ENCODE peak calls at places on chromosomes 16 and 17, in six cellular contexts. One of them, this sample, is unnamed. For H3K4me1, the result is how much of the 10 kb centered on the place peaks cover.

GRCh38 chr17:8122923-8123694 is 797 bp downstream of the HES7 start:
- DNase-seq in mesendoderm: peak
- DNase-seq in lower lobe of right lung: no peak
- DNase-seq in tibial nerve: peak
- DNase-seq in kidney: peak
- DNase-seq in BE2C: no peak
- DNase-seq in this sample: peak

GRCh38 chr17:64377769-64378282 is 12.8 kb downstream of the PECAM1 start:
- DNase-seq in lower lobe of right lung: no peak
- DNase-seq in kidney: no peak
- DNase-seq in BE2C: no peak
- DNase-seq in tibial nerve: no peak
- DNase-seq in mesendoderm: no peak
- DNase-seq in this sample: no peak

GRCh38 chr17:45828171-45829133 is 16.2 kb upstream of the SPPL2C start:
- DNase-seq in mesendoderm: no peak
- DNase-seq in lower lobe of right lung: no peak
- DNase-seq in tibial nerve: no peak
- DNase-seq in kidney: no peak
- DNase-seq in BE2C: no peak
- DNase-seq in this sample: no peak

GRCh38 chr16:19840524-19841110 is 44.0 kb downstream of the GPRC5B start:
- DNase-seq in lower lobe of right lung: no peak
- DNase-seq in mesendoderm: no peak
- DNase-seq in kidney: no peak
- DNase-seq in tibial nerve: no peak
- DNase-seq in BE2C: no peak
- DNase-seq in this sample: no peak

GRCh38 chr16:88430524-88431446 is 22.3 kb upstream of the ZFPM1 start:
- DNase-seq in tibial nerve: no peak
- DNase-seq in mesendoderm: no peak
- DNase-seq in kidney: no peak
- DNase-seq in lower lobe of right lung: no peak
- DNase-seq in BE2C: no peak
- DNase-seq in this sample: peak

GRCh38 chr17:40177275-40177874 is at the start of gene RAPGEFL1:
- DNase-seq in tibial nerve: peak
- DNase-seq in lower lobe of right lung: peak
- DNase-seq in mesendoderm: peak
- DNase-seq in kidney: peak
- DNase-seq in BE2C: peak
- DNase-seq in this sample: peak

GRCh38 chr16:83356266-83356665 is 451.5 kb upstream of the HSBP1 start:
- DNase-seq in tibial nerve: peak
- DNase-seq in kidney: no peak
- DNase-seq in mesendoderm: peak
- DNase-seq in BE2C: no peak
- DNase-seq in lower lobe of right lung: no peak
- DNase-seq in this sample: peak

GRCh38 chr16:28845173-28846079 is 722 bp downstream of the TUFM start:
- DNase-seq in BE2C: no peak
- DNase-seq in mesendoderm: peak
- DNase-seq in kidney: peak
- DNase-seq in lower lobe of right lung: no peak
- DNase-seq in tibial nerve: no peak
- DNase-seq in this sample: peak

GRCh38 chr16:15961060-15961511 is 11.7 kb downstream of the ABCC1 start:
- DNase-seq in kidney: no peak
- DNase-seq in BE2C: no peak
- DNase-seq in tibial nerve: no peak
- DNase-seq in mesendoderm: no peak
- DNase-seq in lower lobe of right lung: no peak
- DNase-seq in this sample: no peak

GRCh38 chr17:73521376-73521775 is 122.9 kb downstream of the SDK2 start:
- DNase-seq in kidney: peak
- DNase-seq in lower lobe of right lung: no peak
- DNase-seq in mesendoderm: no peak
- DNase-seq in BE2C: no peak
- DNase-seq in tibial nerve: no peak
- DNase-seq in this sample: no peak

GRCh38 chr16:85363427-85363826 is 249.7 kb upstream of the GSE1 start:
- DNase-seq in kidney: no peak
- DNase-seq in BE2C: no peak
- DNase-seq in tibial nerve: no peak
- DNase-seq in mesendoderm: no peak
- DNase-seq in lower lobe of right lung: no peak
- DNase-seq in this sample: no peak
- H3K4me1 ChIP-seq in kidney: under half
- H3K4me1 ChIP-seq in BE2C: half or more
- H3K4me1 ChIP-seq in tibial nerve: under half
- H3K4me1 ChIP-seq in mesendoderm: under half
- H3K4me1 ChIP-seq in lower lobe of right lung: under half
- H3K4me1 ChIP-seq in this sample: under half

GRCh38 chr17:59356543-59357218 is 25.2 kb downstream of the YPEL2 start:
- DNase-seq in BE2C: no peak
- DNase-seq in kidney: no peak
- DNase-seq in tibial nerve: no peak
- DNase-seq in mesendoderm: no peak
- DNase-seq in lower lobe of right lung: no peak
- DNase-seq in this sample: no peak

GRCh38 chr17:59355695-59356323 is 24.4 kb downstream of the YPEL2 start:
- DNase-seq in kidney: no peak
- DNase-seq in BE2C: no peak
- DNase-seq in mesendoderm: no peak
- DNase-seq in lower lobe of right lung: no peak
- DNase-seq in tibial nerve: peak
- DNase-seq in this sample: no peak

GRCh38 chr17:59353106-59353854 is 21.8 kb downstream of the YPEL2 start:
- DNase-seq in lower lobe of right lung: no peak
- DNase-seq in mesendoderm: no peak
- DNase-seq in tibial nerve: no peak
- DNase-seq in kidney: no peak
- DNase-seq in BE2C: no peak
- DNase-seq in this sample: no peak

GRCh38 chr17:59355030-59355694 is 23.7 kb downstream of the YPEL2 start:
- DNase-seq in BE2C: no peak
- DNase-seq in tibial nerve: no peak
- DNase-seq in lower lobe of right lung: no peak
- DNase-seq in mesendoderm: no peak
- DNase-seq in kidney: no peak
- DNase-seq in this sample: no peak

DNA sequence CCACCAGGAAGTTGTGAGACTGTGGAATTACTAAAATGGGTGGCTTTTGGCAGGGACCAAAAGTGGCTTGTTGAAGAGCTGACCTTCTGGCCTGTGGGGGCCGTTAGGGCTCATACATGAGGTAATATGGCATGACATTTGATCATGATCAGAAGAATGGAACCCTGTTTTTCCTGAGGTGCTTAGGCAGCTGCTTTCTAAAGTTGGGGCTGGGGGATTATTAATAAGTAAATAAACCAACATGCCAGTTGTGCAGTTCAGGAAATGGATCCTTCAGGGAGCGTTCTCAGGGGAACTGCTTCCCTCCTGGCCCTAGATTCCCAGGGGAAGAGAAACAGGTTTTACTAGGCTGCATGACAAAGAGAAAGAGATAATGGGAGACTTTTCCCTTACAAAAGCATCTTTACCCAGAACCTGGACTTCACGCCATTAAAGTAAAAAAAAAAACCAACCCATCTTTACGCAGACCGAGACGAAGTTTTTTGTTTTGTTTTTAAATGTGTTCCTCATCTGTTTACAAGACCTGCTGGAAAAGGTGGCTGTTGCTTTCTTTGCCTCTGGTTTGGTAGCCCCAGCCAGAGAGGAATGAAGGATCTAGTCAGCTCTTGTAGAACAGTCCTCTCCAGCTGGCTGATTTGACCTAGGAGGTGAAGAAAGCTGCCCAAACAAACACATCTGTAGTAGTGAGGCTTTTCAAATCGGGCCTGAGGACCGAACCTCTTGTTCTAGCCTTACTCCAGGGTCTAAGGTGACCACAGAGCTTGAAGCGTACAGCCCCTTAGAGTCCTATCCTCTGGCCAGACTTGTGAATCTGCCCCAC is 22.7 kb downstream of the YPEL2 start:
- DNase-seq in tibial nerve: no peak
- DNase-seq in lower lobe of right lung: no peak
- DNase-seq in BE2C: no peak
- DNase-seq in kidney: no peak
- DNase-seq in mesendoderm: no peak
- DNase-seq in this sample: no peak
- H3K4me1 ChIP-seq in tibial nerve: under half
- H3K4me1 ChIP-seq in lower lobe of right lung: under half
- H3K4me1 ChIP-seq in BE2C: under half
- H3K4me1 ChIP-seq in kidney: under half
- H3K4me1 ChIP-seq in mesendoderm: under half
- H3K4me1 ChIP-seq in this sample: under half

GRCh38 chr17:79989106-79989835 is 46.4 kb downstream of the TBC1D16 start:
- DNase-seq in mesendoderm: no peak
- DNase-seq in kidney: peak
- DNase-seq in lower lobe of right lung: no peak
- DNase-seq in tibial nerve: no peak
- DNase-seq in BE2C: no peak
- DNase-seq in this sample: no peak

GRCh38 chr17:79991924-79992656 is 43.6 kb downstream of the TBC1D16 start:
- DNase-seq in kidney: no peak
- DNase-seq in BE2C: peak
- DNase-seq in lower lobe of right lung: no peak
- DNase-seq in mesendoderm: peak
- DNase-seq in tibial nerve: no peak
- DNase-seq in this sample: no peak

GRCh38 chr17:79991140-79991923 is 44.3 kb downstream of the TBC1D16 start:
- DNase-seq in kidney: peak
- DNase-seq in lower lobe of right lung: peak
- DNase-seq in BE2C: peak
- DNase-seq in mesendoderm: peak
- DNase-seq in tibial nerve: peak
- DNase-seq in this sample: peak

GRCh38 chr17:79990051-79990592 is 45.5 kb downstream of the TBC1D16 start:
- DNase-seq in kidney: peak
- DNase-seq in lower lobe of right lung: no peak
- DNase-seq in mesendoderm: no peak
- DNase-seq in tibial nerve: no peak
- DNase-seq in BE2C: no peak
- DNase-seq in this sample: no peak

GRCh38 chr17:79990704-79991103 is 45.0 kb downstream of the TBC1D16 start:
- DNase-seq in mesendoderm: no peak
- DNase-seq in kidney: peak
- DNase-seq in BE2C: no peak
- DNase-seq in lower lobe of right lung: no peak
- DNase-seq in tibial nerve: no peak
- DNase-seq in this sample: no peak
- H3K4me1 ChIP-seq in mesendoderm: under half
- H3K4me1 ChIP-seq in kidney: under half
- H3K4me1 ChIP-seq in BE2C: half or more
- H3K4me1 ChIP-seq in lower lobe of right lung: under half
- H3K4me1 ChIP-seq in tibial nerve: under half
- H3K4me1 ChIP-seq in this sample: under half

DNA sequence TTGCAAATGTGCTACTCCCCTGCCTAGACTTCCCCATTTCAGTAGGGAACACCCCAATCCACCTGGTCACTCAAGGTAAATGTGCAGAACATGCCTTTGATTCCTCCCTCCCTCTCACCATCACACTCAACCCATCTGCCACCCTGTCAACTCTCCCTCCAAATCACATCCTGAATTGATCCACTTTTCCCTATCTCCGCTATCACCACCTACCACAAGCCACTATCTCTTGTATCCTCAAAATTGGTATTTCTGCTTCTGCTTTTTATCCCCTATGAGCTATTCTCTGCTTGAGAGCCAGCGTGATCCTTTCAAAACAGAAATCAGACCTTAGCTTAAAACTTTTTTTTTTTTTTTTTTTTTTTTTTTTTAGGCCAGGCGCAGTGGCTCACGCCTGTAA is 5.4 kb upstream of the NOL11 start:
- DNase-seq in BE2C: no peak
- DNase-seq in mesendoderm: no peak
- DNase-seq in kidney: no peak
- DNase-seq in tibial nerve: no peak
- DNase-seq in lower lobe of right lung: no peak
- DNase-seq in this sample: no peak
- H3K4me1 ChIP-seq in BE2C: under half
- H3K4me1 ChIP-seq in mesendoderm: under half
- H3K4me1 ChIP-seq in kidney: under half
- H3K4me1 ChIP-seq in tibial nerve: under half
- H3K4me1 ChIP-seq in lower lobe of right lung: under half
- H3K4me1 ChIP-seq in this sample: under half